ENCODE peak calls at places on chromosome 19, in nine cellular contexts. A is K562, W is upper lobe of right lung, O is GM23338, T is brain microvascular endothelial cell, B is HFF-Myc, I is SK-N-SH, N is NB4, H is breast epithelium. K is an unnamed sample.

GRCh38 chr19:58227964-58228583 is 640 bp upstream of the ZNF544 start:
- DNase-seq in A (peak), W (no peak), O (peak), T (peak), B (no peak), I (no peak), N (peak), H (no peak), K (no peak)

GRCh38 chr19:1097810-1098176 is 2.6 kb upstream of the POLR2E start:
- DNase-seq in A (no peak), W (peak), O (no peak), T (no peak), B (no peak), I (no peak), N (no peak), H (no peak), K (peak)

GRCh38 chr19:6891761-6892385 is 4.5 kb downstream of the ADGRE1 start:
- DNase-seq in A (no peak), W (no peak), O (no peak), T (no peak), B (no peak), I (no peak), N (peak), H (no peak), K (no peak)

GRCh38 chr19:57708641-57709354 is at the start of gene ZNF154:
- DNase-seq in A (no peak), W (peak), O (peak), T (peak), B (peak), I (no peak), N (no peak), H (peak), K (peak)

GRCh38 chr19:10209305-10209704 is 14.6 kb upstream of the DNMT1 start:
- DNase-seq in A (no peak), W (no peak), O (no peak), T (peak), B (no peak), I (no peak), N (peak), H (no peak), K (no peak)

GRCh38 chr19:50649433-50650391 is at the start of gene C19orf81:
- DNase-seq in A (peak), W (no peak), O (peak), T (no peak), B (no peak), I (peak), N (peak), H (no peak), K (no peak)

GRCh38 chr19:13872339-13872694 is 4.6 kb upstream of the NANOS3 start:
- DNase-seq in A (no peak), W (no peak), O (no peak), T (no peak), B (no peak), I (peak), N (no peak), H (no peak), K (no peak)

GRCh38 chr19:57279418-57280164 is 694 bp upstream of the ZNF460 start:
- DNase-seq in A (peak), W (peak), O (peak), T (peak), B (peak), I (peak), N (peak), H (peak), K (peak)

GRCh38 chr19:41027273-41027967 is 36.3 kb downstream of the CYP2B6 start:
- DNase-seq in A (no peak), W (no peak), O (no peak), T (no peak), B (no peak), I (no peak), N (no peak), H (no peak), K (no peak)

GRCh38 chr19:33209844-33210230 is 15.7 kb downstream of the LRP3 start:
- DNase-seq in A (no peak), W (no peak), O (no peak), T (no peak), B (no peak), I (no peak), N (no peak), H (no peak), K (no peak)

GRCh38 chr19:49744946-49745381 is 18.1 kb downstream of the TSKS start:
- DNase-seq in A (no peak), W (no peak), O (peak), T (no peak), B (no peak), I (no peak), N (no peak), H (no peak), K (no peak)

GRCh38 chr19:38151242-38151641 is 72.8 kb downstream of the DPF1 start:
- DNase-seq in A (no peak), W (no peak), O (no peak), T (no peak), B (no peak), I (no peak), N (no peak), H (no peak), K (no peak)

GRCh38 chr19:51830263-51830662 is 35.3 kb downstream of the FPR3 start:
- DNase-seq in A (peak), W (no peak), O (no peak), T (no peak), B (no peak), I (no peak), N (peak), H (no peak), K (no peak)

GRCh38 chr19:35110974-35111373 is 4.6 kb upstream of the FXYD3 start:
- DNase-seq in A (peak), W (no peak), O (no peak), T (no peak), B (no peak), I (no peak), N (no peak), H (no peak), K (no peak)

GRCh38 chr19:32336259-32337111 is 8.9 kb upstream of the ZNF507 start:
- DNase-seq in A (no peak), W (no peak), O (no peak), T (peak), B (no peak), I (no peak), N (peak), H (no peak), K (no peak)

GRCh38 chr19:1855828-1856255 is 7.5 kb downstream of the KLF16 start:
- DNase-seq in A (no peak), W (no peak), O (no peak), T (no peak), B (no peak), I (no peak), N (peak), H (no peak), K (no peak)

GRCh38 chr19:1699386-1699785 is 47.0 kb upstream of the TCF3 start:
- DNase-seq in A (no peak), W (no peak), O (no peak), T (no peak), B (no peak), I (no peak), N (no peak), H (no peak), K (no peak)

GRCh38 chr19:17090501-17091074 is 15.0 kb downstream of the MYO9B start:
- DNase-seq in A (no peak), W (no peak), O (no peak), T (peak), B (no peak), I (no peak), N (peak), H (no peak), K (no peak)

GRCh38 chr19:57611113-57611512 is 2.9 kb upstream of the ZNF134 start:
- DNase-seq in A (no peak), W (no peak), O (no peak), T (no peak), B (no peak), I (no peak), N (no peak), H (no peak), K (no peak)

GRCh38 chr19:52689804-52690394 is 44.9 kb downstream of the ZNF611 start:
- DNase-seq in A (peak), W (peak), O (peak), T (no peak), B (no peak), I (peak), N (peak), H (peak), K (peak)

GRCh38 chr19:6576869-6577281 is 14.1 kb downstream of the CD70 start:
- DNase-seq in A (no peak), W (no peak), O (no peak), T (no peak), B (no peak), I (no peak), N (peak), H (no peak), K (no peak)

GRCh38 chr19:461664-462551 is 1.1 kb upstream of the SHC2 start:
- DNase-seq in A (peak), W (peak), O (peak), T (no peak), B (no peak), I (peak), N (no peak), H (peak), K (no peak)

GRCh38 chr19:55465460-55466245 is 1.1 kb upstream of the C19orf85 start:
- DNase-seq in A (no peak), W (no peak), O (no peak), T (no peak), B (no peak), I (no peak), N (no peak), H (no peak), K (no peak)

GRCh38 chr19:50189326-50189725 is 14.1 kb upstream of the MYH14 start:
- DNase-seq in A (no peak), W (no peak), O (no peak), T (no peak), B (no peak), I (no peak), N (no peak), H (no peak), K (no peak)

GRCh38 chr19:44762033-44762432 is 13.5 kb downstream of the BCL3 start:
- DNase-seq in A (no peak), W (no peak), O (no peak), T (no peak), B (no peak), I (no peak), N (no peak), H (no peak), K (no peak)

GRCh38 chr19:50639121-50640112 is at the start of gene SYT3:
- DNase-seq in A (peak), W (peak), O (peak), T (peak), B (no peak), I (peak), N (peak), H (no peak), K (peak)

GRCh38 chr19:6272913-6273600 is 6.7 kb downstream of the MLLT1 start:
- DNase-seq in A (peak), W (no peak), O (no peak), T (no peak), B (no peak), I (no peak), N (no peak), H (no peak), K (no peak)

GRCh38 chr19:19477705-19478383 is 37.5 kb downstream of the TSSK6 start:
- DNase-seq in A (no peak), W (peak), O (no peak), T (no peak), B (no peak), I (no peak), N (no peak), H (no peak), K (no peak)

GRCh38 chr19:9149976-9150375 is 9.8 kb downstream of the ZNF317 start:
- DNase-seq in A (no peak), W (no peak), O (no peak), T (no peak), B (no peak), I (no peak), N (no peak), H (no peak), K (no peak)

GRCh38 chr19:51761696-51762095 is 716 bp downstream of the FPR2 start:
- DNase-seq in A (no peak), W (no peak), O (no peak), T (no peak), B (no peak), I (no peak), N (no peak), H (no peak), K (no peak)

GRCh38 chr19:6318772-6319171 is 14.6 kb downstream of the ACER1 start:
- DNase-seq in A (no peak), W (no peak), O (no peak), T (peak), B (no peak), I (no peak), N (no peak), H (no peak), K (no peak)

GRCh38 chr19:53659292-53659691 is 27.5 kb downstream of the DPRX start:
- DNase-seq in A (peak), W (no peak), O (peak), T (no peak), B (no peak), I (peak), N (peak), H (peak), K (no peak)

GRCh38 chr19:13930402-13930801 is 7.8 kb downstream of the PODNL1 start:
- DNase-seq in A (no peak), W (no peak), O (no peak), T (no peak), B (no peak), I (peak), N (no peak), H (no peak), K (no peak)

GRCh38 chr19:49616945-49617344 is 23.0 kb downstream of the RRAS start:
- DNase-seq in A (no peak), W (no peak), O (no peak), T (no peak), B (no peak), I (no peak), N (no peak), H (no peak), K (no peak)

DNA sequence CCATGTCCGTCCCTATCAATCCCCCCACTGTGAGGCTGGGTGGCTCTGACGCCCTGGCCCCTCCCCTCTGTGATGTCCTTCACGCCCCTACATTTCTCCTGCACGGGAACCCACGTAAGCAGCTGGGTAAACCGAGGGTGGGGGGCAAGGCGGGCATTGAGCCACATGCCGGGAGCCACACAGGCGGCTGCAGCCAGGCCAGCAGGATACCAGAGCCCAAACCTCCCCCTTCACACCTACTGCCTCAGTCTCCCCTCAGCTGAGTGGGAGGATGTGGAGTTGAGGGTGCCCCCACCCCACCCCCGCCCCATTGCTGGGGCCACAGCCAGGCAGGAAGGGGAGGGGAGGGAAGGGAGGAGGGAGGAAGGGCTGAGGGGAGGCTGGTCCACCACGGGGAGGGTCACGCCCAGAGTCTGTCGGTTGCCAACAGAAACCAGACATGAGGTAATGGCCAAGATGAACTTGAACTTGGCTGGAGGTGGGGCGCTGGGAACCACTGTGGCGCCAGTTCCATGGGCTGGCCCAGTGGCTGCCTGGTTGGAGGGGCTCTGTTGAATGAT is 20.9 kb downstream of the SMIM24 start:
- DNase-seq in A (peak), W (peak), O (peak), T (peak), B (peak), I (peak), N (no peak), H (peak), K (peak)
- H3K4me3 ChIP-seq in A (no peak), W (no peak), O (peak), T (peak), B (no peak), I (no peak), N (no peak), H (peak), K (no peak)

GRCh38 chr19:29679598-29680210 is 14.4 kb downstream of the PLEKHF1 start:
- DNase-seq in A (no peak), W (no peak), O (no peak), T (no peak), B (no peak), I (no peak), N (no peak), H (no peak), K (no peak)
- H3K4me3 ChIP-seq in A (no peak), W (no peak), O (no peak), T (no peak), B (no peak), I (no peak), N (no peak), H (no peak), K (no peak)

GRCh38 chr19:16038196-16038695 is 38.0 kb upstream of the TPM4 start:
- DNase-seq in A (no peak), W (no peak), O (no peak), T (no peak), B (no peak), I (peak), N (no peak), H (no peak), K (peak)
- H3K4me3 ChIP-seq in A (no peak), W (no peak), O (no peak), T (no peak), B (no peak), I (no peak), N (no peak), H (no peak), K (no peak)

DNA sequence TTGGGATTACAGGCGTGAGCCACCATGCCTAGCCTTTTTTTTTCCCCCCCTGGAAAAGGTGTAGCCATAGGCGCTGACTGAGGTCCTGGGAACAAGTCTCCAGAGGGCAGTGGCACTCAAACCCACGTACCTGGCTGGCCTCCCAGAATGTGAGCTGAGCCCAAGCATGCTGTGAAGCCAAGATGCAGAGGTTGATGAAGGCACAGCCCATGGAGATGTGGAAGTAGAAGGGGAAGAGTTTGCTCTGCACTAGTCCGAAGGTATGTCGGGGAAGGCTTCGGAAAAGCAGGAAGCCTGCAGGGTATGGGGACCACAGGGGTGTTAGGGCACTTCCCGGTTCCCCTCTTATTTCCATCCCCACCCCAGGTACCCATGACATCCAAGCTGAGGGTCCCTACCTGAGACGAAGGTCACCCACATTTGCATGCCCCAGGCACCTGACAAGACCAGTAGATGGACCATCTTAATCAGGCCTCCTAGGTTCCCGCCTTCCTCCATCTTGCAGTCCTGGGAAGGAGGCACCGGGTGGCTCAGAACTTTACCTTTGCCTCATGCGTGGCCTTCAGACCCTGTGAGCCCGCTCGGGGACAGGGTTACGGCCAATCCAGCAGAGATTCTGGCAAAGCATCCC is 831 bp downstream of the TMEM205 start:
- DNase-seq in A (no peak), W (no peak), O (no peak), T (no peak), B (no peak), I (peak), N (no peak), H (no peak), K (no peak)
- H3K4me3 ChIP-seq in A (peak), W (peak), O (peak), T (peak), B (peak), I (peak), N (peak), H (peak), K (peak)

GRCh38 chr19:45782820-45783785 is 813 bp upstream of the DMPK start:
- DNase-seq in A (no peak), W (no peak), O (no peak), T (peak), B (no peak), I (peak), N (no peak), H (peak), K (no peak)
- H3K4me3 ChIP-seq in A (no peak), W (peak), O (no peak), T (peak), B (no peak), I (peak), N (no peak), H (peak), K (peak)

GRCh38 chr19:12668346-12668745 is 1.7 kb downstream of the WDR83 start:
- DNase-seq in A (no peak), W (no peak), O (no peak), T (no peak), B (no peak), I (no peak), N (no peak), H (no peak), K (no peak)
- H3K4me3 ChIP-seq in A (peak), W (peak), O (peak), T (peak), B (peak), I (peak), N (peak), H (peak), K (peak)

GRCh38 chr19:39540333-39540673 is 342 bp upstream of the EID2 start:
- DNase-seq in A (no peak), W (no peak), O (no peak), T (no peak), B (no peak), I (no peak), N (no peak), H (no peak), K (no peak)
- H3K4me3 ChIP-seq in A (peak), W (peak), O (peak), T (peak), B (peak), I (peak), N (no peak), H (peak), K (peak)

GRCh38 chr19:30083701-30084156 is 141.7 kb downstream of the URI1 start:
- DNase-seq in A (no peak), W (peak), O (no peak), T (no peak), B (no peak), I (peak), N (no peak), H (no peak), K (no peak)

GRCh38 chr19:30082611-30083010 is 140.6 kb downstream of the URI1 start:
- DNase-seq in A (no peak), W (peak), O (no peak), T (no peak), B (no peak), I (no peak), N (no peak), H (no peak), K (no peak)

GRCh38 chr19:30085394-30085793 is 143.4 kb downstream of the URI1 start:
- DNase-seq in A (peak), W (peak), O (peak), T (no peak), B (no peak), I (peak), N (peak), H (no peak), K (peak)

GRCh38 chr19:30083125-30083681 is 141.2 kb downstream of the URI1 start:
- DNase-seq in A (no peak), W (peak), O (no peak), T (no peak), B (no peak), I (no peak), N (no peak), H (no peak), K (no peak)

DNA sequence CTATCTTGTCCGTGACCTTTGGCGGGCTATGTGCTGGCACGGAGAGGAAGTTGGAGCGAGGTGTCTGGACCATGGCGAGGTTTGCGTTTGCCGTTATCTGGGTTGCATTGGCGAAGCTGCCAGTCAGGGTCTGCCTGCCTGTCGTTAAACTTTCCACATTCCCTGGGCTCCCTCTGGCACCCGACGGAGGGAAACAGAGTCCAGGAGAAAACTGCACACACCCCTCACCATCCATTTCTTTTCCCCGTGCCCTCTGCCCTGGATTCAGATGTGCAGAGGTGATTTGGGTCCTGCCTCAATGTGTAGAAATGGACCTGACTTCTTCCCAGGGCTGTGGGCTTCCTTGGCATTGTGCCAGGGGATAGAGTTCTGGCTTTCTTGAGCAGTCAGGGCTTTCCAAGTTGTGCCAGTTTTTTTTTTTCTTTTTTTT is 142.4 kb downstream of the URI1 start:
- DNase-seq in A (no peak), W (peak), O (no peak), T (no peak), B (no peak), I (peak), N (no peak), H (no peak), K (peak)
- H3K4me3 ChIP-seq in A (no peak), W (no peak), O (no peak), T (no peak), B (no peak), I (no peak), N (no peak), H (no peak), K (no peak)

K was measured in lower lobe of right lung.